ENCODE peak calls at places on chromosomes 7 and 10, in nine cellular contexts. S is adrenal gland, T is tibial nerve, K is suprapubic skin, Y is Peyer's patch, W is uterus, I is spleen, G is stomach, A is breast epithelium. C is an unnamed sample.
A peak's percentile ranks its signal among the peaks of the same experiment; 100 is the strongest.

GRCh38 chr7:149806726-149807125 is 31.4 kb upstream of the ZNF862 start:
- DNase-seq in T (no peak), K (no peak), W (no peak), S (no peak), Y (no peak), I (no peak), G (no peak), A (no peak), C (no peak)

GRCh38 chr7:47338031-47338430 is 243.9 kb downstream of the TNS3 start:
- DNase-seq in K (no peak), W (no peak), Y (no peak), A (no peak), G (no peak), S (no peak), T (no peak), I (no peak), C (no peak)

GRCh38 chr10:76437011-76437410 is 1005.6 kb downstream of the LRMDA start:
- DNase-seq in I (no peak), S (no peak), T (no peak), K (no peak), Y (no peak), A (no peak), W (no peak), G (no peak), C (no peak)

GRCh38 chr10:4028027-4028471 is 243.0 kb upstream of the KLF6 start:
- DNase-seq in T (no peak), A (no peak), Y (no peak), I (no peak), W (no peak), S (no peak), G (no peak), K (no peak), C (peak; percentile 84)

GRCh38 chr7:14752301-14752700 is 150.2 kb downstream of the DGKB start:
- DNase-seq in W (no peak), A (no peak), I (no peak), Y (no peak), G (no peak), K (no peak), T (no peak), S (no peak), C (no peak)

GRCh38 chr7:29454464-29454863 is 109.2 kb upstream of the PRR15 start:
- DNase-seq in W (no peak), Y (no peak), G (no peak), T (no peak), A (no peak), S (no peak), I (no peak), K (no peak), C (no peak)

GRCh38 chr10:75165684-75166622 is 44.6 kb upstream of the VDAC2 start:
- DNase-seq in I (no peak), A (no peak), K (no peak), W (no peak), S (no peak), G (no peak), T (no peak), Y (no peak), C (no peak)

GRCh38 chr7:47552631-47553030 is 29.3 kb downstream of the TNS3 start:
- DNase-seq in S (no peak), W (peak; percentile 64), I (no peak), K (no peak), A (no peak), T (peak; percentile 36), G (peak; percentile 54), Y (no peak), C (no peak)

DNA sequence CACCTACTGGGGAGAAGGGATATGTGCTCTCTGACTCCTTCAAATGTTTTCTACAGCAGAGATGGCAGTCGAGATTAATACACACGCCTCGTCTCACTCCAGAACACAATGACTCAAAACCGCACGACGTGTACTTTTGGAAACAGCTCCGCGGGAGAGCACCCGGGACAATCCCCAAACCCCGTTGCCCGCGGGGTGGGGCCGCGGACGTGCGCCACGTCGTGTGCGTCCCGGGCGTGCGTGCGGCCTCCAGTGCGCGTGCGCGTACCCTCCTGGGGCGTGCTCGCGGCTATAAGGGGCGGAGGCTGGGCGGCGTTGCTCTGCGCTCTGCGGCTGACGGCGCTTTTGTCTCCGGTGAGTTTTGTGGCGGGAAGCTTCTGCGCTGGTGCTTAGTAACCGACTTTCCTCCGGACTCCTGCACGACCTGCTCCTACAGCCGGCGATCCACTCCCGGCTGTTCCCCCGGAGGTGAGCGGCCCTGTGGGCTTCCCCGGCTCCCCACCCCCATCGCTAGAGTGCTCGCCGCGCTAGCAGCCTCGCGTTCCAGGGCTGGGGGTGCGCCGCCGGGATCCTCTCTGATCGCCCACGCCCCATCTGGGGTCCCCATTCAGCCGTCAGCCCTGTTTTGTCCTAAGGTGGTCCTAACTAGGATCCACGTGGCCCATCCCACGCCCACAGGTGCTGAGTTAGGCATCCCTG is at the start of gene HILPDA:
- DNase-seq in K (peak; percentile 94), W (peak; percentile 93), T (peak; percentile 89), A (peak; percentile 87), Y (peak; percentile 83), S (peak; percentile 94), G (peak; percentile 96), I (peak; percentile 98), C (peak; percentile 93)
- TF ChIP-seq POLR2A in K (peak; percentile 75), W (peak; percentile 68), T (peak; percentile 86), A (peak; percentile 63), Y (peak; percentile 76), S (peak; percentile 62), G (peak; percentile 33), I (peak; percentile 70), C (no peak)

GRCh38 chr7:96426685-96427084 is 104.8 kb upstream of the SLC25A13 start:
- DNase-seq in K (no peak), W (no peak), S (no peak), Y (no peak), T (no peak), I (no peak), G (no peak), A (no peak), C (no peak)

GRCh38 chr7:96427143-96427542 is 105.2 kb upstream of the SLC25A13 start:
- DNase-seq in W (no peak), G (no peak), S (no peak), I (no peak), T (no peak), K (no peak), Y (no peak), A (no peak), C (no peak)

GRCh38 chr7:96430350-96430749 is 108.5 kb upstream of the SLC25A13 start:
- DNase-seq in S (no peak), T (no peak), Y (no peak), K (no peak), W (no peak), G (no peak), I (no peak), A (no peak), C (no peak)

GRCh38 chr7:96422388-96422787 is 100.5 kb upstream of the SLC25A13 start:
- DNase-seq in K (no peak), I (no peak), W (no peak), A (no peak), Y (no peak), G (no peak), T (no peak), S (no peak), C (no peak)

DNA sequence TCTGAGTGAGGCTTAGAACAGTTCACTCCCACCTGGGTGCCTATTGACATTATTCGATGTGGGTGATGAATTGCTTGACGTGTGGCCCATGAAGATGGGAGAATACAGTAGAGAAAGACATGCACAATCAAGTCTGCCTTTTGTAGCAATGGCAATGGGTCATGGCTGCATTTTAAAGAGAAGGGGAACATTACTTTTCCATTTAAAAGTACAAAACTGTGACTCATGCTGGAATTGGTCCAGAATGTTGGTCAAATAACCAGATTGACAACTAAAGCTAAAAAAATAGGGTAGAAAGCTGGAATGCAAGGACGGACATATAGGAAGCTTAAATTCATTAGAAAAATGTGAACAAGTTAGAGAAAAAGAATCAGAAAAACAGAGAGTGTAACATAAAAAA is 104.1 kb upstream of the SLC25A13 start:
- DNase-seq in A (no peak), T (no peak), G (no peak), I (no peak), W (no peak), K (no peak), Y (no peak), S (no peak), C (no peak)
- H3K27ac ChIP-seq in A (no peak overlapping the region), T (no peak overlapping the region), G (no peak overlapping the region), I (no peak overlapping the region), W (no peak overlapping the region), K (no peak overlapping the region), Y (no peak overlapping the region), S (no peak overlapping the region), C (no peak overlapping the region)

GRCh38 chr7:99399597-99399996 is 8.8 kb downstream of the PDAP1 start:
- DNase-seq in I (no peak), K (no peak), T (no peak), S (no peak), A (no peak), W (no peak), Y (no peak), G (no peak), C (no peak)
- H3K36me3 ChIP-seq in I (peaks cover 100% of the 10 kb centered on the region), K (peaks cover 97% of the 10 kb centered on the region), T (no peaks in the 10 kb centered on the region), S (peaks cover 93% of the 10 kb centered on the region), A (peaks cover 11% of the 10 kb centered on the region), W (no peaks in the 10 kb centered on the region), Y (peaks cover 94% of the 10 kb centered on the region), G (peaks cover 100% of the 10 kb centered on the region), C (peaks cover 90% of the 10 kb centered on the region)

GRCh38 chr10:91630592-91630991 is 2.3 kb downstream of the PPP1R3C start:
- DNase-seq in W (no peak), A (no peak), I (no peak), S (no peak), G (no peak), Y (no peak), K (no peak), T (no peak), C (no peak)

GRCh38 chr10:91634246-91634645 is 1.4 kb upstream of the PPP1R3C start:
- DNase-seq in A (no peak), S (no peak), W (no peak), I (no peak), T (no peak), G (no peak), K (no peak), Y (no peak), C (no peak)

GRCh38 chr10:91634898-91635297 is 2.0 kb upstream of the PPP1R3C start:
- DNase-seq in K (no peak), S (no peak), A (no peak), T (no peak), I (no peak), G (no peak), Y (no peak), W (no peak), C (no peak)

GRCh38 chr10:91635401-91636400 is 2.8 kb upstream of the PPP1R3C start:
- DNase-seq in A (peak; percentile 57), W (peak; percentile 87), G (peak; percentile 71), T (peak; percentile 93), Y (peak; percentile 23), I (no peak), S (peak; percentile 60), K (peak; percentile 67), C (no peak)

DNA sequence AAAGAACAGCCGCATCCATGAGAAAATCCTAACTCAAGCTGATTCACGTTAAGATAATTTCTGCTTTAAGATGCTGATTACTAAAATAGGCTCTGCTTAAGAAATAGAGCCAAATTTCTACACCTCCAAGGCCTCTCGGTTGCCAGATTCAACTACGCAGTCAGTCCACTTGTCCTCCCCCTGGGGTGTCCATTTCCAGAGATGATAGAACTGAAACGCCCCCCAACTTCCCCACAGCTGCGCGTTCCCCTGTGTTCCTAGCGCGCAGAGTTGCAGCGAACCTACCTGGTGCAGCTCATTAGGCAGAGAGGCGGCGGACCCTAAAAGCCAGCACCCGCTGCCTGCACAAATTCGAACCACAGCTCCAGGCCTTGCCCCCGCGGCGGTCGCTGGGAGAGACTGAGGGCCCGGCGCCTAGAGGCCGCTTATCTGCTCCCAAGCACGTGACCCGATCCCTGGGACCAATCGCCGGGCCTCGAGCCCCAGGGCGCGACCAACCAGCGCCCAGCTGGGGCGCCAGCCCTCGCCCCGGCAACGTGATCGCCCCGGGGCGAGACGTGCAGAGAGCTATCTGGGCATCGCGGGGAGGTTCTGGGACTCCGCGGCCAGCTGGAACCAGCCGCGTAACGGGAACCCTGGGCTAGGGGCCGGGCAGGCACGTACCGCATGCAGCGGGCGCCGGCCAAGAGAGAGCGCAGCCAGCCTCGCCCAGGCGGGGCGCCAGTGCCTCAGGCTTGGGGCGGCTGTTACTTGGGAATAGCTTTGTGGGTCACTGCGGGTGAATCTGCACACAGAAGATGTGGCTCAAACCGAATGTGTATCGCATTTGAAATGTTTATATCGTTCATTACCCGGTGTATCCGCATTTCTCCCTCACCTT is at the start of gene PPP1R3C:
- DNase-seq in T (peak; percentile 73), Y (peak; percentile 32), A (peak; percentile 84), I (peak; percentile 86), K (peak; percentile 91), S (peak; percentile 96), G (peak; percentile 89), W (peak; percentile 89), C (no peak)
- TF ChIP-seq POLR2A in T (peak; percentile 58), Y (no peak), A (no peak), I (peak; percentile 53), K (peak; percentile 64), S (peak; percentile 86), G (peak; percentile 26), W (no peak), C (no peak)